ENCODE peak calls at places on chromosome 4, in ten cellular contexts. E, W, Y, R, K, P, M, T, J and O are unnamed samples.

GRCh38 chr4:169397762-169398161 is 127.0 kb upstream of the SH3RF1 start:
- DNase-seq in R (peak), T (no peak), J (no peak), P (no peak), M (no peak), E (no peak), W (no peak), Y (no peak), K (no peak), O (no peak)

GRCh38 chr4:103915224-103915869 is 195.6 kb upstream of the TACR3 start:
- DNase-seq in P (no peak), E (no peak), M (no peak), J (peak), Y (no peak), R (peak), W (peak), T (no peak), K (no peak), O (no peak)

GRCh38 chr4:75639124-75639695 is 8.9 kb upstream of the CDKL2 start:
- DNase-seq in E (no peak), K (no peak), W (no peak), Y (no peak), M (no peak), P (no peak), T (no peak), R (no peak), J (no peak), O (no peak)

GRCh38 chr4:83548151-83548905 is 12.4 kb downstream of the GPAT3 start:
- DNase-seq in M (peak), P (no peak), T (peak), Y (peak), R (peak), K (no peak), E (peak), W (no peak), J (peak), O (peak)

GRCh38 chr4:104860227-104861123 is 286.2 kb upstream of the TET2 start:
- DNase-seq in W (peak), Y (no peak), J (peak), M (no peak), T (peak), P (peak), R (peak), E (peak), K (peak), O (peak)

GRCh38 chr4:185708348-185708747 is 103.6 kb downstream of the SORBS2 start:
- DNase-seq in P (no peak), J (no peak), R (peak), E (no peak), K (no peak), M (no peak), T (no peak), W (no peak), Y (no peak), O (no peak)

GRCh38 chr4:174869334-174869733 is 40.3 kb upstream of the GLRA3 start:
- DNase-seq in J (no peak), Y (no peak), K (no peak), W (no peak), T (no peak), P (no peak), E (no peak), R (no peak), M (no peak), O (no peak)

GRCh38 chr4:153519677-153520076 is 53.5 kb downstream of the TMEM131L start:
- DNase-seq in J (no peak), W (no peak), P (no peak), T (no peak), M (no peak), K (no peak), E (no peak), R (no peak), Y (no peak), O (no peak)

GRCh38 chr4:169270156-169270809 is 473 bp downstream of the SH3RF1 start:
- DNase-seq in P (peak), J (peak), T (peak), K (peak), W (peak), M (peak), E (no peak), R (peak), Y (no peak), O (peak)

GRCh38 chr4:43244688-43245382 is 352.3 kb downstream of the GRXCR1 start:
- DNase-seq in R (no peak), E (no peak), P (no peak), K (no peak), J (no peak), W (no peak), M (no peak), T (no peak), Y (no peak), O (no peak)

GRCh38 chr4:25953740-25954139 is 39.7 kb downstream of the SMIM20 start:
- DNase-seq in M (no peak), E (no peak), T (no peak), R (peak), J (peak), P (no peak), W (no peak), K (no peak), Y (no peak), O (peak)

GRCh38 chr4:74097631-74098550 is 1.1 kb downstream of the CXCL2 start:
- DNase-seq in E (no peak), W (no peak), M (no peak), T (peak), K (no peak), P (no peak), J (no peak), Y (no peak), R (no peak), O (no peak)

GRCh38 chr4:141350122-141350904 is 129.6 kb downstream of the ZNF330 start:
- DNase-seq in P (no peak), T (peak), R (peak), K (no peak), Y (no peak), E (no peak), J (peak), W (no peak), M (no peak), O (no peak)

GRCh38 chr4:144748814-144749555 is 103.0 kb downstream of the HHIP start:
- DNase-seq in P (no peak), E (no peak), K (no peak), Y (no peak), R (peak), M (no peak), W (no peak), T (no peak), J (no peak), O (no peak)

GRCh38 chr4:188246488-188246887 is 107.2 kb downstream of the TRIML1 start:
- DNase-seq in W (no peak), Y (no peak), T (no peak), J (no peak), E (no peak), R (no peak), K (no peak), M (no peak), P (no peak), O (peak)

GRCh38 chr4:106034205-106034604 is 138.9 kb downstream of the NPNT start:
- DNase-seq in Y (no peak), P (no peak), J (no peak), R (peak), E (no peak), K (no peak), W (no peak), M (no peak), T (no peak), O (no peak)

GRCh38 chr4:86036729-86037128 is 323.1 kb downstream of the MAPK10 start:
- DNase-seq in M (no peak), W (no peak), K (no peak), E (no peak), Y (no peak), J (no peak), P (no peak), T (no peak), R (peak), O (no peak)

GRCh38 chr4:24470681-24471622 is 113.4 kb downstream of the DHX15 start:
- DNase-seq in M (peak), E (peak), T (no peak), K (no peak), Y (no peak), R (peak), W (no peak), J (no peak), P (peak), O (peak)